ENCODE peak calls at places on chromosome 10, in four cellular contexts. L is pancreas, N is astrocyte of the spinal cord, I is sigmoid colon. G is an unnamed sample.

GRCh38 chr10:59331661-59332060 is 30.7 kb downstream of the FAM13C start:
- DNase-seq in L (no peak), N (no peak), I (no peak), G (no peak)

GRCh38 chr10:96642973-96643372 is 56.2 kb upstream of the TM9SF3 start:
- DNase-seq in L (peak), N (peak), I (peak), G (peak)

GRCh38 chr10:99782447-99783286 is at the start of gene ABCC2:
- DNase-seq in L (no peak), N (no peak), I (no peak), G (no peak)

GRCh38 chr10:31980471-31980870 is 51.8 kb upstream of the ARHGAP12 start:
- DNase-seq in L (no peak), N (no peak), I (no peak), G (no peak)

GRCh38 chr10:5647507-5648240 is 18.7 kb downstream of the ASB13 start:
- DNase-seq in L (no peak), N (no peak), I (no peak), G (no peak)

GRCh38 chr10:76117949-76118348 is 686.5 kb downstream of the LRMDA start:
- DNase-seq in L (no peak), N (peak), I (no peak), G (peak)

GRCh38 chr10:42989481-42989921 is 87.4 kb upstream of the RET start:
- DNase-seq in L (no peak), N (no peak), I (peak), G (no peak)

GRCh38 chr10:76086571-76087260 is 655.3 kb downstream of the LRMDA start:
- DNase-seq in L (peak), N (peak), I (peak), G (peak)

GRCh38 chr10:71521504-71522290 is 125.0 kb downstream of the CDH23 start:
- DNase-seq in L (no peak), N (no peak), I (no peak), G (no peak)

GRCh38 chr10:49128854-49129253 is 5.0 kb downstream of the FAM170B start:
- DNase-seq in L (no peak), N (no peak), I (no peak), G (no peak)

GRCh38 chr10:5234106-5234877 is 37.7 kb downstream of the AKR1C4 start:
- DNase-seq in L (peak), N (no peak), I (no peak), G (no peak)

GRCh38 chr10:26755443-26755903 is 58.0 kb downstream of the PDSS1 start:
- DNase-seq in L (no peak), N (peak), I (no peak), G (peak)

GRCh38 chr10:52774600-52775106 is 2.1 kb upstream of the MBL2 start:
- DNase-seq in L (no peak), N (no peak), I (no peak), G (no peak)

GRCh38 chr10:110436554-110437350 is 61.0 kb upstream of the DUSP5 start:
- DNase-seq in L (no peak), N (no peak), I (peak), G (no peak)

GRCh38 chr10:131980757-131981428 is 830 bp downstream of the BNIP3 start:
- DNase-seq in L (no peak), N (no peak), I (peak), G (no peak)

GRCh38 chr10:132417957-132418441 is 21.0 kb downstream of the PWWP2B start:
- DNase-seq in L (no peak), N (no peak), I (no peak), G (no peak)

GRCh38 chr10:71033396-71033980 is 145.1 kb upstream of the PCBD1 start:
- DNase-seq in L (no peak), N (no peak), I (peak), G (no peak)

DNA sequence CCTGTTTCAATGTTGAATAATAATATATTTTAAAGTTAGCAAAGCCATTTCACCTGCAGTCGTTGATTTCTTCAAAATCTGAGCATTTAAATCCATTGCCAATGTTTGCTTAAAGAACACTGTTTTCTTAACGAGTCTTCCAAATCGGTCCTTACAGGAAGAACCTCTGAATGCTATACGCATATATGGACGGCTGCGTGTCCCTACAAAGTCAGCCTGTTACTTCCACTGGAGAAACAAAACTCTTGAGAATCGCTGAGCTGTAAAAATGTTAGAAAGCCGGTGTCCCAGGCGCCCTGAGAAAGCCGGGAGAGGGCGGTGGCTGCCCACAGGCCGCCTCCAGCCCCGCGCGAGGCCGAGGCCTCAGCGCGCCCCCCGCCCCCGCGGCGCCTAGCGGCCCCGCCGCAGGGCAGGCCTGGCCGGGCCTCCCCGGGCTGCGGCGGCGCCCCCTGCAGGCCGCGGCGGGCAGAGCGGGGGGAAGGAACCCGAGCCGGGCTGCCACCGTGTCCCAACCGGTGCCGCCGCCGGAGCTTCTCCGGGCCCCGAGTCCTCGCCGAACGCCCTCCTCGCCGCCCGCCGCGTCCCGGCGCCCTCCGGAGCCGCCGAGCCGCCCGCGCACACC is at the start of gene FHIP2A:
- DNase-seq in L (peak), N (peak), I (peak), G (peak)
- TF ChIP-seq CTCF in L (peak), N (peak), I (no peak), G (peak)

DNA sequence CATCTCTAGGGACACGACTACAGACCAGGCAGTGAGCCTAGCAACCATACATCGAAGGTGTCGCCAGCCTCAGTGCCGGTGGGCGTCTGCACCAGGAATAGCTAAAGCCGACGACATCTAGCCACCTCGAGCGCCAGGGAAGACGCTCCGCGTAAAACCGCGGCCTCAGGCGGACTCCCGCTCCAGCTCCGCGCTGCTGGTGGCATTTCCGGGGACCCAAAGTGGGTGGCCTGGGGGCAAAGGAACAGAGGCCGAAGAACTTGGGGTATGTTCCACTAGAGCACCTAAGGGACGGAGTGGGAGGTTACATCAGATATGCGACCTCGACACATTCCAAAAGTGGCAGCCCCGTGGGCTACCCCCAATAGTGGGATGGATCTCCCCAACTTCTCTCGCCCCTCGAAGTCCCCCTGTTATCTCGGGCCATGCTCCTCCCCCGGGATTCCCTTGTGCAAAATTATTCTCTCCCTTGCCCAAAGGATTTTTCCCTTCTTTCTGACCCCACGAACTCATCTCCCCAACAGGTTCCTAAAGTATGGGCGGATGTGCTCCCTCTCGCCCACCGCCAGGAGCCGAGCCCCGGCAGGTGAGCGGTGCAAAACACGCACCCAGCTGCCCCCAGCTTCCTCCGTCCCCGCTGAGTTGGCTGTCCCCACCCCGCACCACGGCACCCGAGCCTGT is 1.2 kb downstream of the KCNMA1 start:
- DNase-seq in L (no peak), N (no peak), I (no peak), G (no peak)
- TF ChIP-seq CTCF in L (no peak), N (peak), I (peak), G (peak)

GRCh38 chr10:46220872-46221538 is 65.8 kb upstream of the ANTXRL start:
- DNase-seq in L (no peak), N (no peak), I (no peak), G (no peak)
- TF ChIP-seq CTCF in L (no peak), N (no peak), I (no peak), G (peak)

GRCh38 chr10:104267721-104268690 is 978 bp upstream of the GSTO2 start:
- DNase-seq in L (no peak), N (no peak), I (no peak), G (no peak)
- TF ChIP-seq CTCF in L (no peak), N (no peak), I (no peak), G (no peak)